ENCODE peak calls at places on chromosomes 7 and 10, in seven cellular contexts. One of them, this sample, is unnamed.
A peak's percentile ranks its signal among the peaks of the same experiment; 100 is the strongest.

GRCh38 chr7:1317654-1318450 is 85.2 kb downstream of the UNCX start:
- DNase-seq in dorsolateral prefrontal cortex: no peak
- DNase-seq in ascending aorta: no peak
- DNase-seq in BJ: no peak
- DNase-seq in psoas muscle: no peak
- DNase-seq in endothelial cell: no peak
- DNase-seq in mesothelial cell of epicardium: peak; percentile 11
- DNase-seq in this sample: no peak

GRCh38 chr10:114259825-114260224 is 20.8 kb downstream of the VWA2 start:
- DNase-seq in dorsolateral prefrontal cortex: no peak
- DNase-seq in ascending aorta: no peak
- DNase-seq in BJ: peak; percentile 58
- DNase-seq in psoas muscle: peak; percentile 67
- DNase-seq in endothelial cell: no peak
- DNase-seq in mesothelial cell of epicardium: no peak
- DNase-seq in this sample: no peak

GRCh38 chr10:90337316-90337715 is 520.5 kb downstream of the HTR7 start:
- DNase-seq in dorsolateral prefrontal cortex: no peak
- DNase-seq in ascending aorta: no peak
- DNase-seq in BJ: no peak
- DNase-seq in psoas muscle: no peak
- DNase-seq in endothelial cell: no peak
- DNase-seq in mesothelial cell of epicardium: no peak
- DNase-seq in this sample: no peak

GRCh38 chr7:24788956-24789576 is 31.8 kb upstream of the GSDME start:
- DNase-seq in dorsolateral prefrontal cortex: no peak
- DNase-seq in ascending aorta: no peak
- DNase-seq in BJ: no peak
- DNase-seq in psoas muscle: no peak
- DNase-seq in endothelial cell: no peak
- DNase-seq in mesothelial cell of epicardium: no peak
- DNase-seq in this sample: no peak

GRCh38 chr10:91340613-91341362 is 69.4 kb upstream of the HECTD2 start:
- DNase-seq in dorsolateral prefrontal cortex: no peak
- DNase-seq in ascending aorta: no peak
- DNase-seq in BJ: peak; percentile 80
- DNase-seq in psoas muscle: peak; percentile 71
- DNase-seq in endothelial cell: no peak
- DNase-seq in mesothelial cell of epicardium: no peak
- DNase-seq in this sample: no peak

GRCh38 chr10:12484945-12485805 is 135.8 kb downstream of the CAMK1D start:
- DNase-seq in dorsolateral prefrontal cortex: peak; percentile 26
- DNase-seq in ascending aorta: no peak
- DNase-seq in BJ: no peak
- DNase-seq in psoas muscle: no peak
- DNase-seq in endothelial cell: no peak
- DNase-seq in mesothelial cell of epicardium: no peak
- DNase-seq in this sample: peak; percentile 67

GRCh38 chr7:18655506-18655905 is 160.0 kb downstream of the HDAC9 start:
- DNase-seq in dorsolateral prefrontal cortex: no peak
- DNase-seq in ascending aorta: no peak
- DNase-seq in BJ: no peak
- DNase-seq in psoas muscle: no peak
- DNase-seq in endothelial cell: no peak
- DNase-seq in mesothelial cell of epicardium: no peak
- DNase-seq in this sample: no peak

GRCh38 chr7:7746419-7746818 is 28.0 kb upstream of the RPA3 start:
- DNase-seq in dorsolateral prefrontal cortex: peak; percentile 10
- DNase-seq in ascending aorta: no peak
- DNase-seq in BJ: no peak
- DNase-seq in psoas muscle: no peak
- DNase-seq in endothelial cell: no peak
- DNase-seq in mesothelial cell of epicardium: no peak
- DNase-seq in this sample: no peak

GRCh38 chr7:29019896-29020295 is 61.8 kb upstream of the TRIL start:
- DNase-seq in dorsolateral prefrontal cortex: peak; percentile 71
- DNase-seq in ascending aorta: no peak
- DNase-seq in BJ: no peak
- DNase-seq in psoas muscle: no peak
- DNase-seq in endothelial cell: no peak
- DNase-seq in mesothelial cell of epicardium: no peak
- DNase-seq in this sample: no peak

GRCh38 chr10:63123963-63124362 is 9.2 kb upstream of the NRBF2 start:
- DNase-seq in dorsolateral prefrontal cortex: no peak
- DNase-seq in ascending aorta: no peak
- DNase-seq in BJ: no peak
- DNase-seq in psoas muscle: no peak
- DNase-seq in endothelial cell: no peak
- DNase-seq in mesothelial cell of epicardium: no peak
- DNase-seq in this sample: no peak

GRCh38 chr10:5416981-5417380 is 4.6 kb downstream of the NET1 start:
- DNase-seq in dorsolateral prefrontal cortex: peak; percentile 75
- DNase-seq in ascending aorta: no peak
- DNase-seq in BJ: no peak
- DNase-seq in psoas muscle: peak; percentile 73
- DNase-seq in endothelial cell: peak; percentile 17
- DNase-seq in mesothelial cell of epicardium: no peak
- DNase-seq in this sample: no peak

GRCh38 chr10:78458983-78459638 is 425.4 kb downstream of the RPS24 start:
- DNase-seq in dorsolateral prefrontal cortex: no peak
- DNase-seq in ascending aorta: no peak
- DNase-seq in BJ: peak; percentile 15
- DNase-seq in psoas muscle: no peak
- DNase-seq in endothelial cell: no peak
- DNase-seq in mesothelial cell of epicardium: no peak
- DNase-seq in this sample: no peak

GRCh38 chr7:128790297-128791037 is 1.3 kb upstream of the CCDC136 start:
- DNase-seq in dorsolateral prefrontal cortex: no peak
- DNase-seq in ascending aorta: no peak
- DNase-seq in BJ: no peak
- DNase-seq in psoas muscle: no peak
- DNase-seq in endothelial cell: no peak
- DNase-seq in mesothelial cell of epicardium: no peak
- DNase-seq in this sample: peak; percentile 34

GRCh38 chr10:113273877-113274829 is 278.7 kb upstream of the HABP2 start:
- DNase-seq in dorsolateral prefrontal cortex: no peak
- DNase-seq in ascending aorta: no peak
- DNase-seq in BJ: peak; percentile 31
- DNase-seq in psoas muscle: peak; percentile 46
- DNase-seq in endothelial cell: no peak
- DNase-seq in mesothelial cell of epicardium: no peak
- DNase-seq in this sample: no peak

GRCh38 chr10:132986978-132987377 is 44.6 kb upstream of the CFAP46 start:
- DNase-seq in dorsolateral prefrontal cortex: no peak
- DNase-seq in ascending aorta: no peak
- DNase-seq in BJ: no peak
- DNase-seq in psoas muscle: no peak
- DNase-seq in endothelial cell: no peak
- DNase-seq in mesothelial cell of epicardium: no peak
- DNase-seq in this sample: no peak

DNA sequence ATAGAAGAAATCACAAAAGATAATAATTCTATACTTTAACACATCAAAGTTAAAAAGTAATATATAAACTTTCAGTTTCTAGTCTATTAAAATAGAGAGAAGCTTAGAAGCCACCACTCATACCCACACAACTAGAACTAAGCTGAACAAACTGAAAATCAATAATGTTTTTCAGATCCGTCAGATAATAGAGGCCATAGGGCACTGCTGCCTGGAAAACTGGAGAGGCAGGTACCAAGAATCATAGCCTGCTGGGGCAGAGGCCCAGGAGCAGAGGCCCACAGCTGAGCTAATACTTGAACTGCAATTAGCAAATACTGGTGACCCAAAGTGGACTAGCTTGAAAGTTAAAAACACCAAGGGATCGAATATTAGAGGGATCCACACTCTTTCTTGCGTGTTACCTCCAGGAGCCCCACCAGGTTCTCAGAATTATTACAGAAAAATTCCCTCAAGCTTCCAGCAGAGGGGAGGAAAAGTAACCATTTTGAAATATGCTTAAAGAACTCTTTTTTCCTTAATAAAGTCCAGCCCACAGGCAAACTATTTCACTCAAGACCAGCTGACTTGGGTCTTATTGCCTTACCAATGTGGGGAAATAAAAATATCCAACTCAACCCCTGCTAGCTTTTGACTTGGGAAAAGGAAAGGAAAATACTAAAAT is 774.1 kb upstream of the IGFBP3 start:
- DNase-seq in dorsolateral prefrontal cortex: no peak
- DNase-seq in ascending aorta: no peak
- DNase-seq in BJ: no peak
- DNase-seq in psoas muscle: no peak
- DNase-seq in endothelial cell: no peak
- DNase-seq in mesothelial cell of epicardium: no peak
- DNase-seq in this sample: no peak
- TF ChIP-seq CTCF in dorsolateral prefrontal cortex: no peak
- TF ChIP-seq CTCF in ascending aorta: no peak
- TF ChIP-seq CTCF in BJ: peak; percentile 13
- TF ChIP-seq CTCF in psoas muscle: no peak
- TF ChIP-seq CTCF in endothelial cell: no peak
- TF ChIP-seq CTCF in mesothelial cell of epicardium: no peak
- TF ChIP-seq CTCF in this sample: no peak

DNA sequence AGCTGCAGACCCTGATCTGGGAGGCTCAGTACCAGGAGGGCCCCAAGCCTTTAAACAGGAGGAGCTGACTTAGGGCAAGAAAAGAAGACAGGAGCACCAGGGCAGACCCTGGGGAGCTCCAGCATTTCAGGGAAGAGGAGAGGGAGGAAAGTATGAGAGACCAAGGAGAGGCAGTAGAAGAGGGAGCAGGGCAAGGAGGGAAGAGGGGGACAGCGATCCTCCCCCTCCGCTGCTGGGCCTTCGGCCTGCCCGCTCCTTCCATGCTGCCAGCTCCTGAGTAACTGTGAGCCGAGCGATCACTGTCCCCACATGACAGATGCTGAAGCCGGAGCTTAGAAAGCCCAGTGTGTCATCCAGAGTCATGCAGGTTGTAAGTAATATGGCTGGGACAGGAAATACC is 65.9 kb downstream of the ALOX5 start:
- DNase-seq in dorsolateral prefrontal cortex: no peak
- DNase-seq in ascending aorta: no peak
- DNase-seq in BJ: no peak
- DNase-seq in psoas muscle: no peak
- DNase-seq in endothelial cell: no peak
- DNase-seq in mesothelial cell of epicardium: no peak
- DNase-seq in this sample: no peak
- TF ChIP-seq CTCF in dorsolateral prefrontal cortex: no peak
- TF ChIP-seq CTCF in ascending aorta: no peak
- TF ChIP-seq CTCF in BJ: no peak
- TF ChIP-seq CTCF in psoas muscle: no peak
- TF ChIP-seq CTCF in endothelial cell: no peak
- TF ChIP-seq CTCF in mesothelial cell of epicardium: no peak
- TF ChIP-seq CTCF in this sample: no peak

DNA sequence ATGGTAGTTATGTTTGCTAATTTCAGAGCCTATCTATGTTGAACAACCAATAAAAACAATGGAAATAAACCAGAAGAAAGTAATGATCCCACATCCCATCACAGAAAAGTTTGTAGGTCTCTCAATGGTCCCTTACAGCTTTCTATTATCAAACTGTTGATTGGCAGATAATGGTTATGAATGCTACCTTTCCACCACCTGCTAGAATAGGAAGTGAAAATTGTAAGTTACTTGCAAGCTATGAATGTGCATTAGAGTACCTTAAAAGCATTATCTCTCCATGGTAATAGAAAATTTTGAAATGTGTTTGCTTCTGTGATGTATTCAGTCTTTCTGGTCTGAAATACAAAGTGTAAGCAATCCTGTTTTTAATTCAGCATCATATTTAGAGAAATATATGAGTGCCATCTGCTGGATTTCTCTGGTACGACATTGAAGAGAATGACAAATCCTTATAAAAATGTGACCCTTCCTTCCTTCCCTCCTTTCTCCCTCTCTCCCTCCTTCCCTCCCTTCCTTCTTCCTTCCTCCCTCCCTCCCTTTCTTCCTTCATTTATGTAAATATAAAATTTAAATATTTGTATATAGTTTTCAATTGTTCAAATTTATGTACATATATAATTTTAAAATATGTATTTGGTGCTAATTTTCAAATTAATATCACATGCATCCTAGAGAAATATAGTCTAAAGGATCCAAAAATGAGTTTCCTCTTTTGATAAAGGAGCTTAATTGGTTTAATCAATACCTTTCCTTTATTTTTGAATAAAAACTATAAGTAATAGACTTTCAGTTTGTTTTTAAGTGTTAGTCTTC is 41.4 kb upstream of the PNLIPRP3 start:
- DNase-seq in dorsolateral prefrontal cortex: no peak
- DNase-seq in ascending aorta: no peak
- DNase-seq in BJ: no peak
- DNase-seq in psoas muscle: no peak
- DNase-seq in endothelial cell: peak; percentile 25
- DNase-seq in mesothelial cell of epicardium: no peak
- DNase-seq in this sample: no peak
- TF ChIP-seq CTCF in dorsolateral prefrontal cortex: peak; percentile 46
- TF ChIP-seq CTCF in ascending aorta: peak; percentile 7
- TF ChIP-seq CTCF in BJ: peak; percentile 56
- TF ChIP-seq CTCF in psoas muscle: peak; percentile 60
- TF ChIP-seq CTCF in endothelial cell: peak; percentile 76
- TF ChIP-seq CTCF in mesothelial cell of epicardium: peak; percentile 76
- TF ChIP-seq CTCF in this sample: no peak

GRCh38 chr7:130274983-130275649 is 8.5 kb downstream of the CPA2 start:
- DNase-seq in dorsolateral prefrontal cortex: no peak
- DNase-seq in ascending aorta: no peak
- DNase-seq in BJ: no peak
- DNase-seq in psoas muscle: no peak
- DNase-seq in endothelial cell: no peak
- DNase-seq in mesothelial cell of epicardium: no peak
- DNase-seq in this sample: no peak

GRCh38 chr7:130272456-130273080 is 5.9 kb downstream of the CPA2 start:
- DNase-seq in dorsolateral prefrontal cortex: no peak
- DNase-seq in ascending aorta: no peak
- DNase-seq in BJ: no peak
- DNase-seq in psoas muscle: no peak
- DNase-seq in endothelial cell: peak; percentile 18
- DNase-seq in mesothelial cell of epicardium: no peak
- DNase-seq in this sample: no peak

GRCh38 chr7:130273081-130273699 is 6.5 kb downstream of the CPA2 start:
- DNase-seq in dorsolateral prefrontal cortex: no peak
- DNase-seq in ascending aorta: no peak
- DNase-seq in BJ: no peak
- DNase-seq in psoas muscle: no peak
- DNase-seq in endothelial cell: peak; percentile 67
- DNase-seq in mesothelial cell of epicardium: peak; percentile 77
- DNase-seq in this sample: no peak

GRCh38 chr7:130275826-130276291 is 9.2 kb downstream of the CPA2 start:
- DNase-seq in dorsolateral prefrontal cortex: no peak
- DNase-seq in ascending aorta: no peak
- DNase-seq in BJ: no peak
- DNase-seq in psoas muscle: no peak
- DNase-seq in endothelial cell: no peak
- DNase-seq in mesothelial cell of epicardium: no peak
- DNase-seq in this sample: no peak

DNA sequence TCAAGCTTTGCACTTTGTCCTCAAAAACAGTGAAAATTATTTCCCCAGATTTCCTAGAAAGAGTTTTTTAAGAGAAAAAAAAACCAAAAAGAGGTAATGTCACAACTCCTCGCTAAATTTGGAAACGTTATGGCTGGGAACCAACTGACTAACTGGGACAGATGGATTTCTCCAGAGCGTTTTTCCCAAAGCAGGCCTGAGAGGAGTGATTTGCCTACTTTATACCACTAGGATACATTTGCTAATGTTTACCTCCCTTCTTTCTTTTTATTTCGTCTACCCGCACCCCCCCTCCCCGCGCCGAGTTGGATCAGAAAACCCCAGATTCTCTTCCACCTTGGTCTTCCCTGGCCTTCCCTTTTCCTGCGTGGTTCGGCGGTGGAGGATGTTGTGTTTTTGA is 7.2 kb downstream of the CPA2 start:
- DNase-seq in dorsolateral prefrontal cortex: peak; percentile 25
- DNase-seq in ascending aorta: no peak
- DNase-seq in BJ: no peak
- DNase-seq in psoas muscle: no peak
- DNase-seq in endothelial cell: peak; percentile 10
- DNase-seq in mesothelial cell of epicardium: no peak
- DNase-seq in this sample: no peak
- TF ChIP-seq CTCF in dorsolateral prefrontal cortex: no peak
- TF ChIP-seq CTCF in ascending aorta: no peak
- TF ChIP-seq CTCF in BJ: no peak
- TF ChIP-seq CTCF in psoas muscle: no peak
- TF ChIP-seq CTCF in endothelial cell: no peak
- TF ChIP-seq CTCF in mesothelial cell of epicardium: no peak
- TF ChIP-seq CTCF in this sample: no peak